ENCODE peak calls at places on chromosome 1, in five cellular contexts. P is activated naive CD4-positive, alpha-beta T cell; G is CD4-positive, CD25-positive, alpha-beta regulatory T cell; F is heart right ventricle; T is GM12891. Q is an unnamed sample.

GRCh38 chr1:167912294-167912693 is 1.6 kb downstream of the ADCY10 start:
- DNase-seq in P (no peak), G (no peak), F (no peak), T (no peak), Q (no peak)

GRCh38 chr1:35929730-35930592 is 944 bp upstream of the AGO3 start:
- DNase-seq in P (no peak), G (no peak), T (no peak), F (peak; percentile 44), Q (peak; percentile 68)

GRCh38 chr1:234933475-234933874 is 195.2 kb downstream of the TOMM20 start:
- DNase-seq in F (peak; percentile 57), G (no peak), P (no peak), T (no peak), Q (no peak)

GRCh38 chr1:53642607-53643006 is 96.4 kb downstream of the GLIS1 start:
- DNase-seq in T (no peak), P (no peak), F (no peak), G (no peak), Q (no peak)

GRCh38 chr1:180930687-180931086 is 18.0 kb downstream of the KIAA1614 start:
- DNase-seq in T (no peak), P (no peak), G (no peak), F (no peak), Q (no peak)

GRCh38 chr1:114558548-114558947 is 22.9 kb downstream of the BCAS2 start:
- DNase-seq in P (no peak), T (no peak), F (no peak), G (peak; percentile 29), Q (no peak)

GRCh38 chr1:15428815-15429435 is 9.3 kb upstream of the CTRC start:
- DNase-seq in F (no peak), P (no peak), G (no peak), T (no peak), Q (no peak)

GRCh38 chr1:152441756-152442155 is 27.7 kb upstream of the CRNN start:
- DNase-seq in T (no peak), F (no peak), P (no peak), G (no peak), Q (no peak)

GRCh38 chr1:25773441-25774125 is 26.4 kb upstream of the SELENON start:
- DNase-seq in F (no peak), T (no peak), G (no peak), P (no peak), Q (no peak)

GRCh38 chr1:230495891-230496385 is 69.8 kb upstream of the PGBD5 start:
- DNase-seq in G (no peak), T (no peak), P (no peak), F (no peak), Q (no peak)

GRCh38 chr1:15353839-15354579 is 55.7 kb upstream of the EFHD2 start:
- DNase-seq in G (no peak), F (no peak), P (no peak), T (no peak), Q (no peak)

GRCh38 chr1:1748686-1749321 is 24.6 kb upstream of the CDK11A start:
- DNase-seq in G (no peak), P (no peak), F (no peak), T (no peak), Q (no peak)

GRCh38 chr1:37037675-37038074 is 3.4 kb upstream of the GRIK3 start:
- DNase-seq in G (no peak), F (no peak), T (no peak), P (no peak), Q (no peak)

GRCh38 chr1:161019767-161020572 is 982 bp downstream of the F11R start:
- DNase-seq in G (no peak), T (no peak), F (no peak), P (no peak), Q (no peak)

GRCh38 chr1:99645199-99645598 is 714 bp upstream of the PALMD start:
- DNase-seq in G (no peak), F (peak; percentile 12), T (no peak), P (no peak), Q (no peak)